ENCODE peak calls at places on chromosomes 4 and X, in eight cellular contexts. Q is caudate nucleus, K is Panc1, B is PC-3, F is cardiac muscle cell, S is IMR-90, N is psoas muscle, C is heart right ventricle. Y is an unnamed sample.

GRCh38 chrX:41333744-41333993 is 293 bp upstream of the DDX3X start:
- DNase-seq in S (peak), K (peak), F (peak), N (peak), Q (no peak), B (peak), C (peak), Y (no peak)

GRCh38 chr4:1008840-1009646 is 2.4 kb upstream of the FGFRL1 start:
- DNase-seq in C (peak), K (no peak), B (no peak), S (no peak), Q (no peak), N (peak), F (no peak), Y (peak)

GRCh38 chr4:14155803-14156202 is 528.3 kb upstream of the BOD1L1 start:
- DNase-seq in K (no peak), F (no peak), S (peak), B (no peak), C (no peak), N (no peak), Q (no peak), Y (no peak)

GRCh38 chr4:27048350-27049100 is 187.9 kb downstream of the STIM2 start:
- DNase-seq in B (peak), F (peak), N (no peak), Q (no peak), S (peak), C (no peak), K (peak), Y (no peak)

GRCh38 chrX:23394421-23394820 is 59.8 kb downstream of the PTCHD1 start:
- DNase-seq in B (peak), N (no peak), F (no peak), S (no peak), Q (no peak), C (no peak), K (no peak), Y (no peak)

GRCh38 chr4:186717556-186717955 is 6.1 kb downstream of the FAT1 start:
- DNase-seq in Q (no peak), S (no peak), K (no peak), C (no peak), N (no peak), B (no peak), F (no peak), Y (no peak)

GRCh38 chr4:1464581-1465171 is 58.4 kb upstream of the NKX1-1 start:
- DNase-seq in F (no peak), K (no peak), B (no peak), Q (no peak), S (no peak), N (no peak), C (no peak), Y (no peak)

GRCh38 chrX:53984895-53985294 is 59.4 kb downstream of the PHF8 start:
- DNase-seq in S (no peak), B (no peak), N (no peak), C (no peak), K (no peak), F (no peak), Q (no peak), Y (no peak)

GRCh38 chr4:155708782-155709181 is 42.1 kb downstream of the GUCY1A1 start:
- DNase-seq in S (no peak), B (no peak), K (no peak), Q (no peak), F (no peak), C (no peak), N (no peak), Y (no peak)

GRCh38 chr4:25007608-25008007 is 23.1 kb downstream of the LGI2 start:
- DNase-seq in F (no peak), K (no peak), C (no peak), Q (no peak), S (no peak), B (no peak), N (no peak), Y (no peak)

GRCh38 chrX:53456254-53456653 is 22.1 kb upstream of the HSD17B10 start:
- DNase-seq in F (no peak), S (peak), K (no peak), B (peak), N (no peak), C (no peak), Q (no peak), Y (no peak)

GRCh38 chr4:106149026-106149425 is 167.0 kb downstream of the TBCK start:
- DNase-seq in K (no peak), B (no peak), N (no peak), S (no peak), F (peak), C (no peak), Q (no peak), Y (no peak)

GRCh38 chrX:72216973-72217372 is 21.9 kb downstream of the ERCC6L start:
- DNase-seq in B (no peak), C (no peak), F (no peak), N (no peak), Q (no peak), S (no peak), K (no peak), Y (no peak)

GRCh38 chrX:23797371-23798128 is 14.6 kb downstream of the SAT1 start:
- DNase-seq in K (no peak), N (no peak), S (no peak), B (peak), F (no peak), Q (no peak), C (no peak), Y (no peak)

GRCh38 chr4:126466848-126467247 is 1152.1 kb downstream of the FAT4 start:
- DNase-seq in F (no peak), N (no peak), Q (no peak), K (no peak), B (no peak), S (no peak), C (no peak), Y (no peak)

GRCh38 chr4:680565-680930 is 6.2 kb downstream of the MYL5 start:
- DNase-seq in B (peak), S (no peak), C (no peak), N (no peak), Q (no peak), K (no peak), F (no peak), Y (no peak)

GRCh38 chr4:170675568-170676262 is 586.0 kb upstream of the AADAT start:
- DNase-seq in K (no peak), S (peak), F (no peak), Q (no peak), C (no peak), B (peak), N (no peak), Y (no peak)

GRCh38 chrX:11953615-11954014 is 184.7 kb upstream of the FRMPD4 start:
- DNase-seq in B (peak), N (no peak), Q (no peak), F (peak), S (peak), C (no peak), K (no peak), Y (no peak)

GRCh38 chrX:70042399-70043371 is 7.1 kb downstream of the AWAT2 start:
- DNase-seq in B (peak), K (no peak), C (no peak), N (no peak), S (peak), F (peak), Q (no peak), Y (no peak)

GRCh38 chr4:101801957-101802356 is 11.4 kb downstream of the BANK1 start:
- DNase-seq in K (no peak), S (no peak), F (no peak), Q (no peak), B (no peak), C (no peak), N (no peak), Y (no peak)

GRCh38 chr4:46016306-46016705 is 107.5 kb downstream of the GABRG1 start:
- DNase-seq in K (no peak), Q (no peak), S (no peak), B (peak), N (no peak), C (no peak), F (peak), Y (no peak)

GRCh38 chr4:98794565-98795205 is 134.2 kb downstream of the EIF4E start:
- DNase-seq in S (peak), C (no peak), F (peak), N (no peak), B (peak), Q (no peak), K (no peak), Y (no peak)

GRCh38 chr4:7960017-7960789 is 20.5 kb upstream of the AFAP1 start:
- DNase-seq in C (no peak), S (no peak), B (no peak), F (no peak), N (no peak), K (no peak), Q (no peak), Y (no peak)

GRCh38 chr4:38980903-38981676 is 51.1 kb downstream of the TMEM156 start:
- DNase-seq in S (peak), B (no peak), N (no peak), K (no peak), F (peak), Q (no peak), C (no peak), Y (no peak)

GRCh38 chr4:5881340-5881739 is 11.5 kb downstream of the CRMP1 start:
- DNase-seq in B (peak), Q (no peak), F (peak), C (no peak), S (peak), K (no peak), N (no peak), Y (no peak)

GRCh38 chr4:112546476-112546875 is 30.5 kb upstream of the NEUROG2 start:
- DNase-seq in F (no peak), N (no peak), S (no peak), B (no peak), Q (no peak), K (no peak), C (no peak), Y (no peak)

GRCh38 chr4:107183155-107183774 is 147.2 kb upstream of the DKK2 start:
- DNase-seq in C (peak), Q (no peak), K (peak), N (no peak), S (peak), F (peak), B (peak), Y (no peak)

GRCh38 chrX:79413009-79413408 is 45.9 kb upstream of the ITM2A start:
- DNase-seq in B (peak), Q (no peak), S (peak), K (peak), C (no peak), N (no peak), F (peak), Y (no peak)

GRCh38 chr4:6749340-6750171 is 33.0 kb upstream of the KIAA0232 start:
- DNase-seq in C (peak), B (peak), K (no peak), S (peak), N (peak), Q (no peak), F (peak), Y (no peak)

GRCh38 chr4:153156263-153156662 is 48.0 kb upstream of the TRIM2 start:
- DNase-seq in C (no peak), K (no peak), S (no peak), B (no peak), F (peak), Q (no peak), N (no peak), Y (no peak)

GRCh38 chrX:101171883-101172400 is 47.6 kb upstream of the DRP2 start:
- DNase-seq in C (no peak), N (no peak), K (no peak), B (peak), Q (no peak), S (no peak), F (no peak), Y (no peak)

GRCh38 chr4:26131711-26132110 is 189.1 kb upstream of the RBPJ start:
- DNase-seq in S (no peak), Q (no peak), N (no peak), C (no peak), F (no peak), B (no peak), K (no peak), Y (no peak)

GRCh38 chr4:126582737-126583136 is 1050.0 kb upstream of the INTU start:
- DNase-seq in B (peak), S (peak), N (no peak), Q (no peak), K (no peak), F (no peak), C (no peak), Y (no peak)

GRCh38 chr4:10205223-10205622 is 88.6 kb upstream of the WDR1 start:
- DNase-seq in C (no peak), S (no peak), Q (no peak), F (no peak), K (no peak), B (peak), N (no peak), Y (no peak)

GRCh38 chr4:139077567-139078355 is 62.2 kb downstream of the NOCT start:
- DNase-seq in K (no peak), Q (no peak), B (no peak), C (no peak), N (no peak), F (peak), S (no peak), Y (no peak)

GRCh38 chr4:89897867-89898266 is 3.2 kb downstream of the MMRN1 start:
- DNase-seq in B (no peak), S (no peak), Q (no peak), N (no peak), K (no peak), C (no peak), F (no peak), Y (no peak)

GRCh38 chr4:85210353-85210752 is 243.9 kb upstream of the WDFY3 start:
- DNase-seq in Q (no peak), F (no peak), K (peak), S (no peak), C (no peak), B (peak), N (no peak), Y (no peak)

GRCh38 chr4:97367878-97368277 is 775.4 kb downstream of the STPG2 start:
- DNase-seq in S (no peak), B (peak), K (no peak), N (no peak), Q (no peak), C (no peak), F (peak), Y (no peak)

GRCh38 chr4:20044502-20044911 is 207.2 kb upstream of the SLIT2 start:
- DNase-seq in N (no peak), K (no peak), C (no peak), Q (no peak), S (peak), B (peak), F (peak), Y (no peak)

DNA sequence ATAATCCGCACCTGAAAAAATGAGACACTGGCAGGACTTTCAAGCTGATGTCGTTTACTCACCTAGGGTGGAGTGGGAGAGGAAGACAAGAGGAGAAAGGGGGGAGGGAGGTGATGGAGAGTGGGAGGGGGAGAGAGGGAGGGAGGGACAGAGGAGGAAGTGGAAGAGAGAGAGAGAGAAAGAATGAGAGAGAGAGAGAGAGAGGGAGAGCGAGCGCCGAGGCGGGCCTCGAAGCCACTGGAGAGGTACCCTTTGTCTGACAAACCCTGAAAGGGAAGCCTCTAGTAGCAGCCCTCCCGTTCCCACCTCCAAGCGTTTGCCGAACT is 294 bp upstream of the ADGRL3 start:
- DNase-seq in S (no peak), N (no peak), C (no peak), F (no peak), Q (no peak), K (no peak), B (no peak), Y (no peak)
- H3K27ac ChIP-seq in S (no peak), N (no peak), C (peak), F (no peak), Q (peak), K (no peak), B (no peak), Y (peak)

GRCh38 chr4:48269861-48270515 is 350 bp upstream of the TEC start:
- DNase-seq in N (peak), K (no peak), F (peak), C (peak), S (peak), B (peak), Q (peak), Y (peak)
- H3K27ac ChIP-seq in N (peak), K (no peak), F (peak), C (peak), S (peak), B (peak), Q (peak), Y (peak)

GRCh38 chrX:46310815-46311497 is 234.3 kb downstream of the ZNF674 start:
- DNase-seq in C (no peak), K (no peak), Q (no peak), N (no peak), S (no peak), F (no peak), B (no peak), Y (no peak)
- H3K27ac ChIP-seq in C (no peak), K (peak), Q (no peak), N (no peak), S (no peak), F (no peak), B (no peak), Y (no peak)

DNA sequence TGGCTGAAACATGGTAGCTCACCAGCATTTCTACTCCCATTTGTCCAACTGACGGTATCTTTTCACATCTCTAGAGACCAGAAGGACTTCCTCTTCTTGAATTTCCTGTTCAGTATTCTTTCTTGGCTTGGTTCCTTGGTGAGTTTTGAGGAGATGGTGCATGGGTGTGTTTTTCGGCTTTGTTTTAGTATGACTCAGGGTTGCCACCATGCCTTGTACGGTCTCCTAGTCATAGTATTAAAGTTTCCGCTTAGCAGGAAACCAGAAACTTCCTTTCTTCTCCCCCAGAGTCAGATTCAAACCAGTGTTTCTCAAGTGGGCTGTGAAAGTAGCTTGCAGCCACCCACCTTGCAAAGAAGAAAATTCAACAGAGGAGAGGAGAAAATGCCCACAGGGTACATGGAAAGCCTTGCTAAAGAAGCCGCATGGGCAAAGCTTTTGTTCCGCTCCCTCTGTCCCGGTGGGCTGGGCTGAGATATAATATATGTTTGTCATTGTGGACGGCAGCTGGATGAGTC is 5.7 kb downstream of the CD99 start:
- DNase-seq in N (no peak), B (peak), S (peak), F (peak), K (no peak), Q (no peak), C (no peak), Y (no peak)
- H3K27ac ChIP-seq in N (peak), B (peak), S (peak), F (peak), K (no peak), Q (no peak), C (peak), Y (no peak)